ENCODE peak calls at places on chromosomes 6 and 20, in six cellular contexts. W, B, C, K, A and N are unnamed samples.

GRCh38 chr6:157787080-157787479 is 36.0 kb upstream of the SNX9 start:
- DNase-seq in W (no peak), C (no peak), K (no peak), A (peak; percentile 81), B (no peak), N (no peak)

GRCh38 chr6:150001295-150001990 is 23.9 kb downstream of the RAET1L start:
- DNase-seq in A (no peak), B (no peak), K (no peak), C (no peak), W (no peak), N (no peak)

GRCh38 chr6:128319946-128320345 is 200.5 kb downstream of the PTPRK start:
- DNase-seq in A (no peak), B (no peak), W (no peak), K (no peak), C (no peak), N (no peak)

GRCh38 chr6:130076512-130076911 is 58.1 kb downstream of the L3MBTL3 start:
- DNase-seq in K (peak; percentile 3), C (no peak), B (no peak), A (no peak), W (no peak), N (no peak)

GRCh38 chr6:84546427-84546914 is 217.9 kb downstream of the TBX18 start:
- DNase-seq in B (no peak), C (peak; percentile 29), K (no peak), A (no peak), W (no peak), N (no peak)

GRCh38 chr6:14968056-14968643 is 277.7 kb upstream of the JARID2 start:
- DNase-seq in K (no peak), C (no peak), A (no peak), W (no peak), B (no peak), N (no peak)

GRCh38 chr6:35583893-35584688 is 71.4 kb upstream of the TULP1 start:
- DNase-seq in C (peak; percentile 71), B (no peak), A (peak; percentile 69), K (peak; percentile 70), W (peak; percentile 55), N (peak; percentile 62)

GRCh38 chr6:52394251-52394666 is 25.9 kb upstream of the EFHC1 start:
- DNase-seq in A (no peak), C (no peak), W (no peak), B (no peak), K (no peak), N (no peak)

GRCh38 chr20:5656136-5656535 is 94.1 kb upstream of the SHLD1 start:
- DNase-seq in B (no peak), C (no peak), K (no peak), A (no peak), W (no peak), N (peak; percentile 67)

GRCh38 chr20:3811421-3812258 is 8.7 kb upstream of the AP5S1 start:
- DNase-seq in C (no peak), W (peak; percentile 99), A (peak; percentile 98), K (peak; percentile 96), B (peak; percentile 98), N (peak; percentile 97)

GRCh38 chr6:129662980-129663431 is 47.0 kb downstream of the ARHGAP18 start:
- DNase-seq in W (no peak), C (no peak), K (no peak), B (no peak), A (no peak), N (no peak)

GRCh38 chr20:20551409-20551808 is 161.0 kb downstream of the RALGAPA2 start:
- DNase-seq in B (no peak), A (no peak), K (no peak), C (no peak), W (no peak), N (no peak)

GRCh38 chr20:56513807-56514150 is 10.8 kb upstream of the FAM209A start:
- DNase-seq in B (no peak), A (no peak), C (peak; percentile 4), K (no peak), W (no peak), N (no peak)

GRCh38 chr20:45487231-45487635 is 17.7 kb downstream of the WFDC2 start:
- DNase-seq in C (peak; percentile 37), A (no peak), W (no peak), K (no peak), B (no peak), N (no peak)

GRCh38 chr6:168533428-168533827 is 92.4 kb downstream of the SMOC2 start:
- DNase-seq in C (no peak), W (no peak), B (no peak), A (peak; percentile 49), K (no peak), N (no peak)

GRCh38 chr6:88871498-88871897 is 91.9 kb downstream of the RNGTT start:
- DNase-seq in A (no peak), K (no peak), C (no peak), B (no peak), W (no peak), N (no peak)

GRCh38 chr20:46820682-46821081 is 74.0 kb upstream of the EYA2 start:
- DNase-seq in K (no peak), C (no peak), A (no peak), W (no peak), B (no peak), N (no peak)

GRCh38 chr6:39493174-39493573 is 170.7 kb upstream of the KCNK16 start:
- DNase-seq in W (no peak), K (peak; percentile 85), C (no peak), A (no peak), B (no peak), N (no peak)

GRCh38 chr6:30894381-30894780 is 10.1 kb downstream of the DDR1 start:
- DNase-seq in W (no peak), B (peak; percentile 30), C (no peak), A (no peak), K (no peak), N (no peak)

GRCh38 chr6:64145658-64146057 is 510.1 kb downstream of the PHF3 start:
- DNase-seq in K (no peak), C (no peak), W (peak; percentile 15), B (no peak), A (no peak), N (no peak)

GRCh38 chr6:166253277-166254229 is 54.6 kb downstream of the PRR18 start:
- DNase-seq in K (no peak), W (no peak), B (peak; percentile 83), A (no peak), C (peak; percentile 67), N (no peak)

GRCh38 chr6:159819932-159820640 is 20.0 kb downstream of the PNLDC1 start:
- DNase-seq in A (no peak), K (no peak), B (peak; percentile 45), W (no peak), C (peak; percentile 20), N (no peak)

DNA sequence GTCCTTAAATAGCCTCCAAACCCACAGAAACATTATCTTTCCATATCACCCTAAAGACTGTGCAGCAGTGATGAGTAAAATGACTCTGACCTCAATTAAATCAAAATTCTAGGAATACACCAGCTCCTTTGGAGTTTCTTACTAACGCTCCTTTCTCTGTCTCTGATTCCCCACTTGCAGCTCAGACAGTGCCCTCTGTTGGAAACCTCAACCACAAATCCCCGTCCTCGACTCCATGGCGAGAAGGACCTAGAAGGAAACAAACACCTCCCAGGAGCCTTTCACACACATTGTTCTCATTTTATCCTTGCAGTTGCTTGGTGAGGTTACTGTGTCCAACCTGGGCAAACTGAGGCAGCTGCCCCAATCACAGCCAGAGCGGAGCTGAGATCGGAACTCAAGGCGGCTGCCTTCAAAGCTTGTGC is 17.7 kb upstream of the PARD6B start:
- DNase-seq in B (no peak), K (peak; percentile 35), A (peak; percentile 57), W (no peak), C (no peak), N (no peak)
- TF ChIP-seq CTCF in B (peak; percentile 40), K (peak; percentile 64), A (no peak), W (peak; percentile 47), C (no peak), N (no peak)

GRCh38 chr6:126335210-126335609 is 4.7 kb upstream of the CENPW start:
- DNase-seq in C (no peak), A (no peak), K (no peak), W (no peak), B (no peak), N (no peak)
- TF ChIP-seq CTCF in C (no peak), A (no peak), K (peak; percentile 25), W (peak; percentile 13), B (no peak), N (no peak)

GRCh38 chr20:60211618-60212463 is 253.6 kb downstream of the CDH26 start:
- DNase-seq in C (no peak), K (no peak), A (no peak), W (no peak), B (no peak), N (no peak)

GRCh38 chr20:60213126-60213893 is 255.1 kb downstream of the CDH26 start:
- DNase-seq in C (no peak), B (no peak), K (no peak), W (no peak), A (no peak), N (no peak)

GRCh38 chr20:60212695-60213094 is 254.5 kb downstream of the CDH26 start:
- DNase-seq in W (no peak), A (no peak), C (no peak), K (no peak), B (no peak), N (no peak)

GRCh38 chr20:60215786-60216730 is 257.8 kb downstream of the CDH26 start:
- DNase-seq in B (no peak), W (no peak), A (no peak), C (no peak), K (no peak), N (no peak)

DNA sequence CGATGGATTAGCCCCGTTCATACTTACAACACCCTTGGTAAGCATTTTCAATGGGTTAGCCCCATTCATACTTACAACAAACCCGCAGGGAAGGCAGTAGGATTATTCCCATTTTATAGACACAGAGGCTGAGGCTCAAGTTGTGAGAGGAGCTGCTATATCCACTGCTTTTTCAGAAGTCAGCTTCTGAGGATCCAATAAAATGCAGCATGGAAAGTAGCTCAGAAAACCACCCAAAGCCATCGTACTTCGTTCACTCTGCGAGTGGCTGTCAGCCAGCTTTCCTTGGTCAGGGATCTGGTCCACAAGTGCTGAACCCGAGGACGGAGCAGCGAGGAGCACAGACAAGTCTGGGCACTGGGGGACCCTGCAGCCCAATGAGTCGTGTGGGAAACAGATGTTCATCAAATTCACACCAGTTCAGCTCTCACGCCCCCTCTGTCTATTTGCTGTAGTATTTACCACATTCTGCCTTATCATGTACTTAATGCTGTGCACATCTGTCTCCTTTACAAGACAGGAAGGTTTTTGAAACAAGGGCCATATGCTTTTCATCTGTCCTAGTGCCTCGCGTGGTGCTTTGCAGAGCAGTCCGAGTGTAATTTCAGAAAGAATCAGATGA is 256.8 kb downstream of the CDH26 start:
- DNase-seq in C (no peak), K (no peak), W (no peak), B (no peak), A (no peak), N (no peak)
- TF ChIP-seq CTCF in C (no peak), K (no peak), W (peak; percentile 24), B (no peak), A (no peak), N (no peak)

DNA sequence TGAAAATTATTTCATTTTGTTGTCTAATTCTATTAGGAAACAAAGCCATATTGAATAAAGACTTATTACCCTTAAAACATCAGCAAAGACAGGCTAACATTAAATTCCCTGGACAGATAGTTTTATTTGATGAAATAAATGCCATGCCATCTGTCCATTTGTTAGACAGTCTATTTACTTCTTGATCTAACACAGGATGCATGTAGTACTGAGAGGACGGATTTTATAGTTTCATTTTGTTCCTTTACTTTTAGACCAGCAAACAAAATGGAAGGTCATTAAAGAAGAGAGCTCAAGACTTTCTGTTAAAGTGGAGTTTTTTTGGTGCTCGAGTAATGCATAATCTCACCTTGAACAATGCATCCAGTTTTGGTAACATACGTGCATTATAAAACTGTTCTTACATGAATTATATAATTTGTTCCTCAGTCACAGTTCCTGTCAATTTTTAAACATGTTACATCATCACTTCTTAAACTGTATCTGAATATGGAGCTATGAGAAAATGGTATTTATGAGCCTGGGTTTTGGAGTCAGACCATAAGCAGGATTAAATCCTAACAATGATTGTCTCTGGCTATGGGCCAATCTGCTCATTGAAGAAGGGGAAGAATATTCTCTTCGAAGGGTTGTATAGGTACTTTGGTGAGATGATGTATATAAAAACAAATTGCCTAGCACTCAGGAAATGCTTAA is 46.0 kb downstream of the RFX6 start:
- DNase-seq in W (no peak), K (no peak), B (no peak), C (no peak), A (no peak), N (no peak)
- TF ChIP-seq CTCF in W (no peak), K (no peak), B (no peak), C (no peak), A (no peak), N (no peak)